ENCODE peak calls at places on chromosomes 6 and 20, in seven cellular contexts. B is activated naive CD4-positive, alpha-beta T cell treated with anti-CD3 and anti-CD28 coated beads, Interleukin-2, amount 50 U/mL, for 72 hours; J is T-helper 2 cell; L is cardiac fibroblast; E is endothelial cell; I is NB4; C is tibial artery. Y is an unnamed sample.

GRCh38 chr6:148313483-148313882 is 29.2 kb upstream of the SASH1 start:
- DNase-seq in B (no peak), J (no peak), L (no peak), E (no peak), I (no peak), C (no peak), Y (no peak)

GRCh38 chr20:12670292-12670691 is 338.5 kb upstream of the SPTLC3 start:
- DNase-seq in B (no peak), J (no peak), L (no peak), E (no peak), I (no peak), C (no peak), Y (no peak)

GRCh38 chr6:88360203-88360797 is 194.2 kb upstream of the CNR1 start:
- DNase-seq in B (no peak), J (no peak), L (peak), E (no peak), I (no peak), C (no peak), Y (no peak)

GRCh38 chr20:20230741-20231140 is 137.2 kb upstream of the INSM1 start:
- DNase-seq in B (no peak), J (no peak), L (no peak), E (no peak), I (no peak), C (no peak), Y (no peak)

GRCh38 chr6:102798631-102799030 is 1405.1 kb downstream of the GRIK2 start:
- DNase-seq in B (no peak), J (no peak), L (no peak), E (peak), I (no peak), C (no peak), Y (no peak)

GRCh38 chr6:119661628-119662027 is 312.1 kb upstream of the MAN1A1 start:
- DNase-seq in B (no peak), J (no peak), L (no peak), E (no peak), I (no peak), C (no peak), Y (no peak)

GRCh38 chr20:2212457-2213005 is 83.3 kb upstream of the TGM3 start:
- DNase-seq in B (no peak), J (no peak), L (no peak), E (no peak), I (no peak), C (no peak), Y (no peak)

GRCh38 chr6:105791569-105792318 is 294.4 kb upstream of the PRDM1 start:
- DNase-seq in B (no peak), J (peak), L (no peak), E (no peak), I (peak), C (no peak), Y (no peak)

Y was measured in NCI-H526.